ENCODE peak calls at places on chromosomes 16 and 17, in ten cellular contexts. E is stomach, Z is HFF-Myc, M is mucosa of descending colon, D is K562, W is PC-9, T is tibial nerve, C is prostate gland, S is RWPE2, N is right atrium auricular region. X is an unnamed sample.
A peak's percentile ranks its signal among the peaks of the same experiment; 100 is the strongest.

GRCh38 chr16:46924402-46924801 is 40.2 kb downstream of the GPT2 start:
- DNase-seq in E (no peak), Z (no peak), M (no peak), D (no peak), W (no peak), T (no peak), C (no peak), S (no peak), N (no peak), X (no peak)

GRCh38 chr17:53058031-53058430 is 764.7 kb upstream of the KIF2B start:
- DNase-seq in E (no peak), Z (no peak), M (no peak), D (no peak), W (no peak), T (no peak), C (no peak), S (no peak), N (no peak), X (no peak)

GRCh38 chr16:19888834-19889233 is 4.2 kb upstream of the GPRC5B start:
- DNase-seq in E (no peak), Z (no peak), M (no peak), D (no peak), W (no peak), T (no peak), C (no peak), S (no peak), N (no peak), X (peak; percentile 9)

GRCh38 chr17:28725660-28726395 is at the start of gene TLCD1:
- DNase-seq in E (peak; percentile 73), Z (no peak), M (peak; percentile 87), D (peak; percentile 94), W (peak; percentile 69), T (peak; percentile 31), C (peak; percentile 61), S (peak; percentile 90), N (peak; percentile 72), X (peak; percentile 77)

GRCh38 chr17:19763416-19763815 is 15.3 kb upstream of the ALDH3A1 start:
- DNase-seq in E (no peak), Z (no peak), M (no peak), D (no peak), W (no peak), T (no peak), C (no peak), S (no peak), N (peak; percentile 18), X (no peak)

GRCh38 chr17:44083250-44083849 is 12.8 kb downstream of the G6PC3 start:
- DNase-seq in E (no peak), Z (no peak), M (no peak), D (peak; percentile 44), W (peak; percentile 58), T (no peak), C (no peak), S (no peak), N (no peak), X (no peak)

GRCh38 chr17:3722716-3723115 is 987 bp upstream of the HASPIN start:
- DNase-seq in E (no peak), Z (no peak), M (no peak), D (no peak), W (no peak), T (no peak), C (no peak), S (no peak), N (no peak), X (peak; percentile 35)

GRCh38 chr17:11898526-11899235 is 98.6 kb downstream of the ZNF18 start:
- DNase-seq in E (no peak), Z (no peak), M (no peak), D (no peak), W (no peak), T (no peak), C (no peak), S (no peak), N (no peak), X (no peak)

GRCh38 chr17:59479141-59479540 is 86.3 kb upstream of the DHX40 start:
- DNase-seq in E (no peak), Z (no peak), M (no peak), D (no peak), W (no peak), T (no peak), C (no peak), S (no peak), N (peak; percentile 28), X (no peak)

GRCh38 chr17:59154335-59154720 is 658 bp downstream of the SKA2 start:
- DNase-seq in E (peak; percentile 37), Z (no peak), M (peak; percentile 67), D (peak; percentile 18), W (peak; percentile 46), T (no peak), C (peak; percentile 39), S (no peak), N (peak; percentile 62), X (peak; percentile 52)

GRCh38 chr16:14284371-14284770 is 213.3 kb downstream of the MRTFB start:
- DNase-seq in E (no peak), Z (no peak), M (no peak), D (no peak), W (peak; percentile 35), T (no peak), C (no peak), S (no peak), N (no peak), X (no peak)
- H3K4me3 ChIP-seq in E (no peak overlapping the region), Z (peak overlapping the region; percentile 64), M (no peak overlapping the region), D (no peak overlapping the region), W (peak overlapping the region; percentile 75), T (no peak overlapping the region), C (no peak overlapping the region), S (no peak overlapping the region), N (no peak overlapping the region), X (no peak overlapping the region)

GRCh38 chr16:81415757-81416156 is 28.9 kb upstream of the CMIP start:
- DNase-seq in E (no peak), Z (no peak), M (no peak), D (no peak), W (no peak), T (no peak), C (no peak), S (no peak), N (no peak), X (no peak)

GRCh38 chr16:81413245-81413990 is 31.2 kb upstream of the CMIP start:
- DNase-seq in E (no peak), Z (no peak), M (no peak), D (no peak), W (no peak), T (no peak), C (no peak), S (no peak), N (no peak), X (no peak)

GRCh38 chr16:81416749-81417148 is 27.9 kb upstream of the CMIP start:
- DNase-seq in E (no peak), Z (no peak), M (no peak), D (no peak), W (no peak), T (no peak), C (no peak), S (no peak), N (no peak), X (no peak)

GRCh38 chr16:81419806-81420205 is 24.8 kb upstream of the CMIP start:
- DNase-seq in E (no peak), Z (no peak), M (peak; percentile 46), D (no peak), W (no peak), T (no peak), C (no peak), S (no peak), N (no peak), X (no peak)

DNA sequence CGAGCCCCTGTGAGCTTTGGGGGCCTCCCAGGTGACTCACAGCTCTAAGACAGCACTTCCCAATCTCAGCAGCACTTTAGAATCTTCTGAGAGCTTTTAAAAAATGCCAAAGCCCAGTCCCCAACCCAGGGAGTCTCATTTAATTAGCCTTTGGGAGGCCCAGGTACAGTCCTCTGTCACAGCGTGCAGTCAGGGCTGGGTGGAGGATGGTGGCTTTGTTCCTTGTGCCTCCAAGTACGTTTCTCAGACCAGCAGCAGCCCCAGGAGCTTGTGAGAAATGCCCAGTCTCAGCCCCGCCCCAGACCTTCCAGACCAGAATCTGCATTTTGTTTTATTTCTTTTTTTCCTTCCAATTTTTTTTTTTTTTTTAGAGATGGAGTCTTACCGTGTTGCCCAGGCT is 27.4 kb upstream of the CMIP start:
- DNase-seq in E (no peak), Z (no peak), M (no peak), D (no peak), W (no peak), T (no peak), C (no peak), S (no peak), N (no peak), X (no peak)
- TF ChIP-seq CTCF in E (no peak), Z (no peak), M (no peak), D (no peak), W (no peak), T (no peak), C (no peak), S (no peak), N (no peak), X (no peak)

GRCh38 chr17:27283057-27283456 is 10.9 kb upstream of the WSB1 start:
- DNase-seq in E (no peak), Z (no peak), M (no peak), D (no peak), W (no peak), T (no peak), C (no peak), S (no peak), N (no peak), X (no peak)
- H3K4me3 ChIP-seq in E (no peak overlapping the region), Z (no peak overlapping the region), M (no peak overlapping the region), D (no peak overlapping the region), W (no peak overlapping the region), T (no peak overlapping the region), C (no peak overlapping the region), S (no peak overlapping the region), N (no peak overlapping the region), X (no peak overlapping the region)

GRCh38 chr16:28999577-28999976 is 14.7 kb downstream of the LAT start:
- DNase-seq in E (no peak), Z (no peak), M (no peak), D (no peak), W (no peak), T (no peak), C (no peak), S (no peak), N (no peak), X (no peak)
- TF ChIP-seq CTCF in E (no peak), Z (no peak), M (no peak), D (no peak), W (no peak), T (no peak), C (no peak), S (no peak), N (no peak), X (no peak)

X was measured in cardiac fibroblast.